ENCODE peak calls at places on chromosomes 5 and 9, in five cellular contexts. N is GM13977, E is AG09309, G is left ventricle myocardium inferior, D is endodermal cell. W is an unnamed sample.

GRCh38 chr5:154603978-154604679 is 126.1 kb upstream of the HAND1 start:
- DNase-seq in N (no peak), E (no peak), G (peak; percentile 29), D (peak; percentile 76), W (no peak)

GRCh38 chr9:88075966-88076285 is 62.3 kb downstream of the SPATA31C2 start:
- DNase-seq in N (no peak), E (no peak), G (no peak), D (no peak), W (no peak)

GRCh38 chr5:14171621-14172020 is 28.5 kb downstream of the TRIO start:
- DNase-seq in N (no peak), E (no peak), G (no peak), D (no peak), W (no peak)

GRCh38 chr5:172872997-172873491 is 39.0 kb downstream of the ERGIC1 start:
- DNase-seq in N (no peak), E (no peak), G (peak; percentile 85), D (no peak), W (no peak)

GRCh38 chr5:125401724-125402622 is 655.5 kb upstream of the ZNF608 start:
- DNase-seq in N (no peak), E (no peak), G (no peak), D (no peak), W (no peak)

GRCh38 chr9:4622016-4622415 is 40.1 kb upstream of the PLPP6 start:
- DNase-seq in N (no peak), E (no peak), G (no peak), D (peak; percentile 62), W (no peak)

GRCh38 chr5:81757404-81757803 is 6.5 kb upstream of the SSBP2 start:
- DNase-seq in N (no peak), E (no peak), G (no peak), D (no peak), W (no peak)

GRCh38 chr5:141528401-141528984 is 39.6 kb downstream of the PCDHGC5 start:
- DNase-seq in N (no peak), E (no peak), G (peak; percentile 59), D (no peak), W (no peak)

GRCh38 chr5:57499262-57500050 is 16.8 kb upstream of the ACTBL2 start:
- DNase-seq in N (peak; percentile 42), E (no peak), G (no peak), D (peak; percentile 66), W (peak; percentile 16)
- TF ChIP-seq CTCF in N (peak; percentile 67), E (peak; percentile 75), G (peak; percentile 82), D (peak; percentile 88), W (peak; percentile 66)

GRCh38 chr5:60700347-60700815 is 415 bp upstream of the DEPDC1B start:
- DNase-seq in N (no peak), E (no peak), G (no peak), D (no peak), W (no peak)

GRCh38 chr5:60703944-60704343 is 4.0 kb upstream of the DEPDC1B start:
- DNase-seq in N (no peak), E (no peak), G (no peak), D (no peak), W (no peak)

GRCh38 chr5:60701317-60701988 is 1.5 kb upstream of the DEPDC1B start:
- DNase-seq in N (no peak), E (no peak), G (no peak), D (no peak), W (no peak)

GRCh38 chr5:60698316-60698715 is 1.6 kb downstream of the DEPDC1B start:
- DNase-seq in N (no peak), E (no peak), G (no peak), D (no peak), W (no peak)

DNA sequence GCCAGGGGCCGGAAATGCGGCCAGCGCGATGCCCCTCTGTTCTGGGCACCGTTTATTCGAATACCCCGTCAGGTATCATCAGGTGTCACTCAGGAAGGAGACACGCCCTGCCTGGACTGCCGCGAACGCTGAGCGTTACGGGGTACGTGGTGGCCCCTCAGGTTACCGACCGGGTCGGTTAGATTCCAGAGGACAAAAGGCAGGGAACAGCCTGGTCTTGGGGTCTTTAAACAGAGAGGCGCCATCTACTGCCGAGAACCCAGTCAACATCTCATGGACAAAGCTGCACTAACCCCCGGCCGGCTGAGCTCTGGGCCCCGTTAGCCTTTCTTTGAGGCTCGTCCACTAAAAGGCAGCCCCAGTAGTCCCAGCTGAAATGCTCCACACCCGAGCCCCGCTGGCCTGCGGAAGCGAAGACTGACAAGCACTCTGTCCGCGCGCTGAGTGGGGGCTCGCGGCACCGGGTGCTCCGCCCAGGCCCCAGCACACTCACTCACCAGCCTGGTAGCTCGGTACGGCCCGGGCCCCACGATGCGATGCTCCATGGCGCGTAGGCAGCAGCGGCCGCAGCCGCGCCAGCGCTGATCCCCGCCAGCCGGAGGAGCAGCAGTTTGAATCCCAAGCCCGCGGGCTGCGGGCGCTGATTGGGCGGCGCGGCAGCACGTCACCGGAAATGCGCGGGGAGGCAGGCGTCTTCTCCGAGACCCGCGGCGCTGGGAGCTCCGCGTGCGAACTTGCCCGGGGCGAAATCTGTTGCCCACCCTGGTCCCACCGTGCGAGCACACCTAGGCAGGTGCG is at the start of gene DEPDC1B:
- DNase-seq in N (peak; percentile 90), E (peak; percentile 46), G (peak; percentile 83), D (peak; percentile 97), W (peak; percentile 90)
- TF ChIP-seq CTCF in N (peak; percentile 44), E (peak; percentile 51), G (peak; percentile 6), D (peak; percentile 62), W (no peak)

DNA sequence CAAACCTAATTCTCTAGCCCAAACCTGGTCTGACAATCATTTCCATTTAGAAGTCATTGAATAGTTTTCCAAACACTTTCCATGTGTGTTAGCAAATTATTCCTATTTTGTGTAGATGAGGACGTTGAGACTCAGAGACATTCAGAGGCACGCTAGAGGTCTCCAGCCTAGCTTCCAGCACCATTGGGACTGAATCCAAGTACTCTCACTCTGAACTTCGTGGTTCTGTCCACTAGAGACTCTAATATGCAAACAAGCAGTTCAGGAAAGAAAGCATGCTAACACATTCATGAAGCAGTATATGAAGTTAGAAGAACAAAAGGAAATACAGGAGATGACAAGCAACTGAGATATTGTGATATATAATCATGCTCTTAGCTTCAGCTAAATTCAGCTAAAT is 354.8 kb downstream of the NTRK2 start:
- DNase-seq in N (no peak), E (no peak), G (no peak), D (no peak), W (no peak)
- TF ChIP-seq CTCF in N (no peak), E (no peak), G (peak; percentile 38), D (no peak), W (no peak)

DNA sequence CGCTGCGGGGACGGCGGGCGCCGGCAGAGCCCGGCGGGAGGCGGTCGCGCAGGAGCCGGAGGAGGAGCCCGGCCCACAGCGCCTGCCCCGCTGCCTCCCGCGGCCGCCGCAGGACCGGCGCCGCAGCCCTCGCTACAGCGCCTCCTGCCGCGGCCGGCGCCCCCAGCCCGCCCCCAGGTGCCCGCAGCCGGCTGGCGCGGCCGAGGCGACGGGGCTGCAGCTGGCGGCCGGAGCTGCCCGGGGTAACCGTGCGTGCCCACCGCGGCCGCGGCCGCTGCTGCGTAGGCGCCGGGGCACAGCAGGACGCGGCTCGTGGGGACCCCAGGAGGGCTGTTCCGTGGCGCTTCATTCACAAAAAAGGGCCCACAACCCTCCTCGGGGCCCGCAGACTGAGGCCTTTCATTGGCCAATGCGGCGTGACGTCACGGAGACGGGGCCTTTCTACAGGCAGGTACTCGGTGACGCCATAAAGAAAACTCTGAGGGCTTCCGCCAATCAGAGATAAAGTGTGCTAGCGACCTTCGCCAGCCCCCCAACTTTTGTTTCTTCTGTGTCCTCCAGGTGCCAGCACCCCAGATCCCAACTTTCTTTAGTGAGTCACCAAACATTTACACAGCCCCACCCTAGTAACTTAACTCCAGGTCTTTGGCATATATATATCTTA is at the start of gene CDC14B:
- DNase-seq in N (peak; percentile 83), E (no peak), G (peak; percentile 90), D (peak; percentile 96), W (peak; percentile 85)
- TF ChIP-seq CTCF in N (peak; percentile 28), E (peak; percentile 12), G (no peak), D (no peak), W (no peak)